ENCODE peak calls at places on chromosomes 12 and 14, in eight cellular contexts. One of them, this sample, is unnamed.

GRCh38 chr14:36988568-36988967 is 183.8 kb downstream of the SLC25A21 start:
- DNase-seq in dorsolateral prefrontal cortex: no peak
- DNase-seq in sigmoid colon: no peak
- DNase-seq in prostate gland: no peak
- DNase-seq in heart left ventricle: no peak
- DNase-seq in CD8-positive, alpha-beta T cell: no peak
- DNase-seq in tibial artery: no peak
- DNase-seq in AG04450: no peak
- DNase-seq in this sample: peak; percentile 44

GRCh38 chr14:71056168-71056567 is 148.9 kb downstream of the PCNX1 start:
- DNase-seq in sigmoid colon: no peak
- DNase-seq in dorsolateral prefrontal cortex: no peak
- DNase-seq in AG04450: no peak
- DNase-seq in prostate gland: no peak
- DNase-seq in tibial artery: no peak
- DNase-seq in CD8-positive, alpha-beta T cell: no peak
- DNase-seq in heart left ventricle: no peak
- DNase-seq in this sample: no peak

GRCh38 chr14:99572173-99572999 is 31.6 kb downstream of the CCDC85C start:
- DNase-seq in prostate gland: peak; percentile 18
- DNase-seq in AG04450: no peak
- DNase-seq in dorsolateral prefrontal cortex: no peak
- DNase-seq in sigmoid colon: no peak
- DNase-seq in heart left ventricle: no peak
- DNase-seq in tibial artery: no peak
- DNase-seq in CD8-positive, alpha-beta T cell: no peak
- DNase-seq in this sample: no peak

GRCh38 chr14:104423224-104423681 is 156.3 kb upstream of the C14orf180 start:
- DNase-seq in sigmoid colon: no peak
- DNase-seq in AG04450: no peak
- DNase-seq in dorsolateral prefrontal cortex: no peak
- DNase-seq in heart left ventricle: peak; percentile 58
- DNase-seq in CD8-positive, alpha-beta T cell: peak; percentile 4
- DNase-seq in prostate gland: no peak
- DNase-seq in tibial artery: no peak
- DNase-seq in this sample: no peak

GRCh38 chr12:39892146-39892545 is 213.7 kb downstream of the SLC2A13 start:
- DNase-seq in dorsolateral prefrontal cortex: no peak
- DNase-seq in AG04450: no peak
- DNase-seq in prostate gland: no peak
- DNase-seq in tibial artery: no peak
- DNase-seq in heart left ventricle: no peak
- DNase-seq in sigmoid colon: no peak
- DNase-seq in CD8-positive, alpha-beta T cell: no peak
- DNase-seq in this sample: no peak

GRCh38 chr14:28676481-28676880 is 90.1 kb upstream of the FOXG1 start:
- DNase-seq in heart left ventricle: no peak
- DNase-seq in prostate gland: no peak
- DNase-seq in AG04450: no peak
- DNase-seq in dorsolateral prefrontal cortex: no peak
- DNase-seq in sigmoid colon: no peak
- DNase-seq in CD8-positive, alpha-beta T cell: no peak
- DNase-seq in tibial artery: no peak
- DNase-seq in this sample: peak; percentile 5

GRCh38 chr12:53675701-53676607 is at the start of gene ATP5MC2:
- DNase-seq in heart left ventricle: peak; percentile 98
- DNase-seq in CD8-positive, alpha-beta T cell: peak; percentile 97
- DNase-seq in prostate gland: peak; percentile 97
- DNase-seq in sigmoid colon: peak; percentile 99
- DNase-seq in dorsolateral prefrontal cortex: peak; percentile 97
- DNase-seq in AG04450: peak; percentile 99
- DNase-seq in tibial artery: peak; percentile 97
- DNase-seq in this sample: peak; percentile 98

GRCh38 chr12:31321565-31322228 is 4.3 kb downstream of the SINHCAF start:
- DNase-seq in tibial artery: no peak
- DNase-seq in prostate gland: no peak
- DNase-seq in heart left ventricle: no peak
- DNase-seq in dorsolateral prefrontal cortex: no peak
- DNase-seq in CD8-positive, alpha-beta T cell: no peak
- DNase-seq in AG04450: no peak
- DNase-seq in sigmoid colon: no peak
- DNase-seq in this sample: peak; percentile 27

GRCh38 chr12:86917121-86917520 is 660.9 kb upstream of the MGAT4C start:
- DNase-seq in prostate gland: no peak
- DNase-seq in sigmoid colon: no peak
- DNase-seq in tibial artery: no peak
- DNase-seq in AG04450: no peak
- DNase-seq in dorsolateral prefrontal cortex: no peak
- DNase-seq in heart left ventricle: no peak
- DNase-seq in CD8-positive, alpha-beta T cell: no peak
- DNase-seq in this sample: no peak

GRCh38 chr12:7207866-7208612 is 18.6 kb downstream of the PEX5 start:
- DNase-seq in sigmoid colon: no peak
- DNase-seq in dorsolateral prefrontal cortex: no peak
- DNase-seq in CD8-positive, alpha-beta T cell: no peak
- DNase-seq in AG04450: no peak
- DNase-seq in prostate gland: no peak
- DNase-seq in heart left ventricle: no peak
- DNase-seq in tibial artery: no peak
- DNase-seq in this sample: no peak

GRCh38 chr14:54329082-54329695 is 67.6 kb upstream of the CDKN3 start:
- DNase-seq in heart left ventricle: no peak
- DNase-seq in CD8-positive, alpha-beta T cell: no peak
- DNase-seq in prostate gland: no peak
- DNase-seq in AG04450: no peak
- DNase-seq in sigmoid colon: no peak
- DNase-seq in tibial artery: peak; percentile 57
- DNase-seq in dorsolateral prefrontal cortex: no peak
- DNase-seq in this sample: peak; percentile 69

GRCh38 chr12:81588609-81589008 is 170.5 kb downstream of the PPFIA2 start:
- DNase-seq in AG04450: no peak
- DNase-seq in dorsolateral prefrontal cortex: no peak
- DNase-seq in CD8-positive, alpha-beta T cell: no peak
- DNase-seq in tibial artery: no peak
- DNase-seq in heart left ventricle: no peak
- DNase-seq in sigmoid colon: no peak
- DNase-seq in prostate gland: no peak
- DNase-seq in this sample: no peak

GRCh38 chr12:95258146-95258545 is 40.5 kb downstream of the VEZT start:
- DNase-seq in dorsolateral prefrontal cortex: no peak
- DNase-seq in CD8-positive, alpha-beta T cell: no peak
- DNase-seq in prostate gland: no peak
- DNase-seq in heart left ventricle: no peak
- DNase-seq in sigmoid colon: no peak
- DNase-seq in tibial artery: no peak
- DNase-seq in AG04450: no peak
- DNase-seq in this sample: peak; percentile 24

GRCh38 chr12:10310926-10311705 is 3.4 kb downstream of the KLRD1 start:
- DNase-seq in CD8-positive, alpha-beta T cell: no peak
- DNase-seq in dorsolateral prefrontal cortex: no peak
- DNase-seq in AG04450: no peak
- DNase-seq in sigmoid colon: no peak
- DNase-seq in prostate gland: no peak
- DNase-seq in heart left ventricle: no peak
- DNase-seq in tibial artery: no peak
- DNase-seq in this sample: peak; percentile 66

GRCh38 chr14:43244142-43244625 is 1262.9 kb downstream of the FSCB start:
- DNase-seq in heart left ventricle: no peak
- DNase-seq in AG04450: no peak
- DNase-seq in CD8-positive, alpha-beta T cell: no peak
- DNase-seq in sigmoid colon: no peak
- DNase-seq in tibial artery: no peak
- DNase-seq in dorsolateral prefrontal cortex: no peak
- DNase-seq in prostate gland: no peak
- DNase-seq in this sample: no peak

GRCh38 chr12:120971299-120972180 is 6.8 kb upstream of the HNF1A start:
- DNase-seq in tibial artery: no peak
- DNase-seq in dorsolateral prefrontal cortex: peak; percentile 11
- DNase-seq in AG04450: peak; percentile 45
- DNase-seq in prostate gland: peak; percentile 28
- DNase-seq in sigmoid colon: no peak
- DNase-seq in CD8-positive, alpha-beta T cell: peak; percentile 32
- DNase-seq in heart left ventricle: no peak
- DNase-seq in this sample: peak; percentile 78

GRCh38 chr14:102655154-102655553 is 62.7 kb downstream of the RCOR1 start:
- DNase-seq in CD8-positive, alpha-beta T cell: no peak
- DNase-seq in heart left ventricle: no peak
- DNase-seq in AG04450: no peak
- DNase-seq in sigmoid colon: no peak
- DNase-seq in dorsolateral prefrontal cortex: no peak
- DNase-seq in tibial artery: no peak
- DNase-seq in prostate gland: no peak
- DNase-seq in this sample: peak; percentile 53

DNA sequence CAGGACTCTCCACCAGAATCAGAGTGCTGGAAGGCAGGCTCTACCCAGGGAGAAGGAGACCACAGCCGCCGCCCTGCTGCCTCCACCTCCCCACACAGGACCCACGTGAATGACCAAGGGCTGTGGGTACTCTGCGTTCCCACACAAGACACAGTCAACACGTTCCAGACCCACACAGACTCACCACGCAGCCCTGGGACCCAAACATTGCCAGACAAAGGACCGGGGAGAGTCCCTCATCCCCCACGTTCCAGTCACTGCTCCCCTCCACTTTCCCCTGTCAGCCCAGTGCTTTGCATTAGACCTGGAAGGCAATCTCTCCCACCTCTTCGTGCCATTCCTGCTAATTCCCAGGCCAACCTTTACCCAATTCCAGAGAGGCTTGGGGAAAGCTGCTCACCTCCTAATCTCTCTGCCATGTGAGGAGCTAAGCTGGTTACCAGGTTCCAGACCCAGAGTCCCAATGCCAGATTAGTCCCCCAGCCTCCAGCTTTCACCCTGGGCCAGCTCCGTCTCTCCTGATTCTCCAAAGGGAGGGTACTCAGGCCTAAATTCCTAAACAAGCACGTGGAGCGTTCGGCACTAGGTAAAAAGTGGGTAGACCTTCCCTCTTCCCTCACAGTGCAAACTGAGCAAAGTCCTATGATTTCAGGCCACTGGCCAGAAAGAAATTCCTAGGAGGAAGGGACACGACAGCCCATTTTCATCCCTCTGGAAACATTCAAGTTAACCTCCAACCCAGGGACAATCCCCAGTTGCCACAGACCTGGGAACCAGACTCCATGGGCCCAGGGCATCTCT is 4.9 kb downstream of the SLC6A13 start:
- DNase-seq in prostate gland: no peak
- DNase-seq in heart left ventricle: no peak
- DNase-seq in AG04450: no peak
- DNase-seq in sigmoid colon: no peak
- DNase-seq in CD8-positive, alpha-beta T cell: no peak
- DNase-seq in tibial artery: no peak
- DNase-seq in dorsolateral prefrontal cortex: no peak
- DNase-seq in this sample: no peak
- H3K27me3 ChIP-seq in prostate gland: peaks cover 2% of the 10 kb centered on the region
- H3K27me3 ChIP-seq in heart left ventricle: peaks cover 15% of the 10 kb centered on the region
- H3K27me3 ChIP-seq in AG04450: peaks cover 47% of the 10 kb centered on the region
- H3K27me3 ChIP-seq in sigmoid colon: peaks cover 59% of the 10 kb centered on the region
- H3K27me3 ChIP-seq in CD8-positive, alpha-beta T cell: no peaks in the 10 kb centered on the region
- H3K27me3 ChIP-seq in tibial artery: peaks cover 38% of the 10 kb centered on the region
- H3K27me3 ChIP-seq in dorsolateral prefrontal cortex: no peaks in the 10 kb centered on the region
- H3K27me3 ChIP-seq in this sample: peaks cover 62% of the 10 kb centered on the region

GRCh38 chr12:89988156-89988555 is 279.5 kb upstream of the ATP2B1 start:
- DNase-seq in prostate gland: no peak
- DNase-seq in CD8-positive, alpha-beta T cell: no peak
- DNase-seq in sigmoid colon: no peak
- DNase-seq in tibial artery: no peak
- DNase-seq in heart left ventricle: no peak
- DNase-seq in AG04450: no peak
- DNase-seq in dorsolateral prefrontal cortex: no peak
- DNase-seq in this sample: peak; percentile 36

GRCh38 chr12:89983622-89984021 is 275.0 kb upstream of the ATP2B1 start:
- DNase-seq in dorsolateral prefrontal cortex: no peak
- DNase-seq in CD8-positive, alpha-beta T cell: no peak
- DNase-seq in sigmoid colon: no peak
- DNase-seq in heart left ventricle: no peak
- DNase-seq in AG04450: no peak
- DNase-seq in prostate gland: no peak
- DNase-seq in tibial artery: no peak
- DNase-seq in this sample: no peak

GRCh38 chr12:89988556-89988955 is 279.9 kb upstream of the ATP2B1 start:
- DNase-seq in prostate gland: no peak
- DNase-seq in dorsolateral prefrontal cortex: no peak
- DNase-seq in heart left ventricle: no peak
- DNase-seq in CD8-positive, alpha-beta T cell: no peak
- DNase-seq in sigmoid colon: no peak
- DNase-seq in AG04450: no peak
- DNase-seq in tibial artery: no peak
- DNase-seq in this sample: no peak

GRCh38 chr12:89984846-89985245 is 276.2 kb upstream of the ATP2B1 start:
- DNase-seq in tibial artery: no peak
- DNase-seq in prostate gland: no peak
- DNase-seq in dorsolateral prefrontal cortex: peak; percentile 78
- DNase-seq in AG04450: no peak
- DNase-seq in heart left ventricle: no peak
- DNase-seq in sigmoid colon: no peak
- DNase-seq in CD8-positive, alpha-beta T cell: no peak
- DNase-seq in this sample: no peak

DNA sequence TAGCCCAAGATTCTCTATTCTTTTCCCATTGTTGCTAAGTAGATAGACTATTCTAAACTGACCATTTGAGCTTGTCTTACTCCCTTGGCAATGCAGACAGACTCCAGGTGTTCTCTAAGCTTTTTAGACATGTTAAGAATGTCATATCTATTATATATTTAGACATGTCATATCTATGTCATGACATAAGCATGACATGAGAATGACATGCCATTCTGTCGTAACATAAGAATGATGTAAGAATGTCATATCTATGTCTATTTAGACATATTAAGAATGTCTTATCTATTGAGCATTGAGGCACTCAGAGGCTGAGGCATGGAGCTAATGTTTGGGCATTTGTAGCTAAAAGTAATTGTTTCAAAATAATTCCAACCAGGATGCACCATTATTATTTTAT is 277.3 kb upstream of the ATP2B1 start:
- DNase-seq in CD8-positive, alpha-beta T cell: no peak
- DNase-seq in heart left ventricle: no peak
- DNase-seq in dorsolateral prefrontal cortex: no peak
- DNase-seq in prostate gland: no peak
- DNase-seq in tibial artery: no peak
- DNase-seq in AG04450: no peak
- DNase-seq in sigmoid colon: no peak
- DNase-seq in this sample: no peak
- H3K27me3 ChIP-seq in CD8-positive, alpha-beta T cell: no peaks in the 10 kb centered on the region
- H3K27me3 ChIP-seq in heart left ventricle: no peaks in the 10 kb centered on the region
- H3K27me3 ChIP-seq in dorsolateral prefrontal cortex: no peaks in the 10 kb centered on the region
- H3K27me3 ChIP-seq in prostate gland: no peaks in the 10 kb centered on the region
- H3K27me3 ChIP-seq in tibial artery: no peaks in the 10 kb centered on the region
- H3K27me3 ChIP-seq in AG04450: no peaks in the 10 kb centered on the region
- H3K27me3 ChIP-seq in sigmoid colon: no peaks in the 10 kb centered on the region
- H3K27me3 ChIP-seq in this sample: no peaks in the 10 kb centered on the region

GRCh38 chr14:81430284-81430683 is 30.2 kb upstream of the STON2 start:
- DNase-seq in dorsolateral prefrontal cortex: no peak
- DNase-seq in tibial artery: no peak
- DNase-seq in heart left ventricle: no peak
- DNase-seq in CD8-positive, alpha-beta T cell: no peak
- DNase-seq in AG04450: no peak
- DNase-seq in sigmoid colon: no peak
- DNase-seq in prostate gland: no peak
- DNase-seq in this sample: no peak
- H3K27me3 ChIP-seq in dorsolateral prefrontal cortex: no peaks in the 10 kb centered on the region
- H3K27me3 ChIP-seq in tibial artery: peaks cover 12% of the 10 kb centered on the region
- H3K27me3 ChIP-seq in heart left ventricle: peaks cover 54% of the 10 kb centered on the region
- H3K27me3 ChIP-seq in CD8-positive, alpha-beta T cell: peaks cover 13% of the 10 kb centered on the region
- H3K27me3 ChIP-seq in AG04450: peaks cover 22% of the 10 kb centered on the region
- H3K27me3 ChIP-seq in sigmoid colon: peaks cover 34% of the 10 kb centered on the region
- H3K27me3 ChIP-seq in prostate gland: no peaks in the 10 kb centered on the region
- H3K27me3 ChIP-seq in this sample: peaks cover 58% of the 10 kb centered on the region

GRCh38 chr14:94768521-94769412 is 1.1 kb downstream of the GSC start:
- DNase-seq in prostate gland: no peak
- DNase-seq in AG04450: no peak
- DNase-seq in dorsolateral prefrontal cortex: no peak
- DNase-seq in tibial artery: peak; percentile 37
- DNase-seq in sigmoid colon: peak; percentile 77
- DNase-seq in heart left ventricle: no peak
- DNase-seq in CD8-positive, alpha-beta T cell: peak; percentile 13
- DNase-seq in this sample: peak; percentile 63
- H3K27me3 ChIP-seq in prostate gland: peaks cover 33% of the 10 kb centered on the region
- H3K27me3 ChIP-seq in AG04450: peaks cover 81% of the 10 kb centered on the region
- H3K27me3 ChIP-seq in dorsolateral prefrontal cortex: peaks cover 97% of the 10 kb centered on the region
- H3K27me3 ChIP-seq in tibial artery: peaks cover 88% of the 10 kb centered on the region
- H3K27me3 ChIP-seq in sigmoid colon: peaks cover 100% of the 10 kb centered on the region
- H3K27me3 ChIP-seq in heart left ventricle: peaks cover 96% of the 10 kb centered on the region
- H3K27me3 ChIP-seq in CD8-positive, alpha-beta T cell: peaks cover 26% of the 10 kb centered on the region
- H3K27me3 ChIP-seq in this sample: peaks cover 16% of the 10 kb centered on the region

This sample was measured in GM23248.